ENCODE peak calls at places on chromosome 2, in ten cellular contexts. Q is transverse colon; R is neural progenitor cell; Z is A549; H is tibial artery; A is psoas muscle; O is spleen; C is tibial nerve; Y is fibroblast of lung; N is CD8-positive, alpha-beta T cell. D is an unnamed sample.

GRCh38 chr2:227267406-227268115 is 57.5 kb upstream of the MFF start:
- DNase-seq in Q (no peak), R (no peak), Z (peak; percentile 13), H (no peak), A (peak; percentile 19), O (no peak), C (no peak), Y (no peak), N (no peak), D (no peak)

GRCh38 chr2:200863655-200864205 is 728 bp downstream of the CLK1 start:
- DNase-seq in Q (peak; percentile 23), R (peak; percentile 25), Z (no peak), H (no peak), A (no peak), O (no peak), C (no peak), Y (peak; percentile 9), N (peak; percentile 30), D (no peak)

GRCh38 chr2:182915369-182916326 is 49.2 kb upstream of the FRZB start:
- DNase-seq in Q (no peak), R (no peak), Z (no peak), H (no peak), A (peak; percentile 31), O (no peak), C (no peak), Y (peak; percentile 94), N (no peak), D (peak; percentile 79)

GRCh38 chr2:38106420-38107182 is 30.6 kb upstream of the CYP1B1 start:
- DNase-seq in Q (no peak), R (no peak), Z (no peak), H (no peak), A (no peak), O (no peak), C (no peak), Y (peak; percentile 82), N (no peak), D (no peak)

GRCh38 chr2:188276255-188276654 is 15.4 kb upstream of the GULP1 start:
- DNase-seq in Q (no peak), R (peak; percentile 4), Z (no peak), H (no peak), A (no peak), O (no peak), C (no peak), Y (no peak), N (no peak), D (no peak)

GRCh38 chr2:200378652-200379290 is 72.3 kb downstream of the SPATS2L start:
- DNase-seq in Q (no peak), R (peak; percentile 33), Z (no peak), H (no peak), A (no peak), O (no peak), C (no peak), Y (peak; percentile 86), N (no peak), D (no peak)

GRCh38 chr2:177645241-177645640 is 252.7 kb downstream of the AGPS start:
- DNase-seq in Q (no peak), R (no peak), Z (no peak), H (no peak), A (no peak), O (no peak), C (no peak), Y (no peak), N (no peak), D (no peak)

GRCh38 chr2:25758348-25758747 is 85.0 kb upstream of the DTNB start:
- DNase-seq in Q (no peak), R (no peak), Z (no peak), H (no peak), A (no peak), O (no peak), C (no peak), Y (no peak), N (no peak), D (no peak)

GRCh38 chr2:3571284-3571683 is 3.8 kb upstream of the RPS7 start:
- DNase-seq in Q (no peak), R (no peak), Z (no peak), H (no peak), A (no peak), O (no peak), C (no peak), Y (peak; percentile 93), N (no peak), D (no peak)

GRCh38 chr2:107525420-107525819 is 301.3 kb upstream of the RGPD4 start:
- DNase-seq in Q (no peak), R (no peak), Z (no peak), H (no peak), A (no peak), O (no peak), C (no peak), Y (peak; percentile 52), N (no peak), D (peak; percentile 74)

GRCh38 chr2:120442923-120443571 is 97.1 kb downstream of the INHBB start:
- DNase-seq in Q (peak; percentile 81), R (peak; percentile 86), Z (no peak), H (no peak), A (no peak), O (peak; percentile 72), C (no peak), Y (no peak), N (no peak), D (no peak)

GRCh38 chr2:237541242-237541641 is 25.1 kb upstream of the PRLH start:
- DNase-seq in Q (no peak), R (peak; percentile 38), Z (no peak), H (no peak), A (no peak), O (peak; percentile 30), C (no peak), Y (no peak), N (no peak), D (no peak)

GRCh38 chr2:197599285-197599965 is 76.0 kb downstream of the RFTN2 start:
- DNase-seq in Q (no peak), R (peak; percentile 16), Z (peak; percentile 28), H (no peak), A (no peak), O (no peak), C (no peak), Y (peak; percentile 16), N (peak; percentile 51), D (peak; percentile 6)

GRCh38 chr2:186530314-186530713 is 44.3 kb downstream of the ZC3H15 start:
- DNase-seq in Q (no peak), R (no peak), Z (no peak), H (no peak), A (no peak), O (no peak), C (no peak), Y (no peak), N (no peak), D (no peak)

GRCh38 chr2:169933124-169933711 is 106.0 kb downstream of the UBR3 start:
- DNase-seq in Q (no peak), R (peak; percentile 32), Z (peak; percentile 22), H (no peak), A (no peak), O (no peak), C (no peak), Y (peak; percentile 22), N (no peak), D (peak; percentile 15)

GRCh38 chr2:150391779-150392178 is 95.7 kb downstream of the RND3 start:
- DNase-seq in Q (no peak), R (no peak), Z (no peak), H (no peak), A (no peak), O (no peak), C (no peak), Y (no peak), N (no peak), D (no peak)
- H3K27ac ChIP-seq in Q (no peak overlapping the region), R (no peak overlapping the region), Z (no peak overlapping the region), H (no peak overlapping the region), A (no peak overlapping the region), O (no peak overlapping the region), C (no peak overlapping the region), Y (no peak overlapping the region), N (no peak overlapping the region), D (no peak overlapping the region)

GRCh38 chr2:233075141-233075965 is 15.2 kb downstream of the INPP5D start:
- DNase-seq in Q (peak; percentile 42), R (no peak), Z (no peak), H (no peak), A (no peak), O (peak; percentile 83), C (no peak), Y (no peak), N (no peak), D (no peak)
- H3K4me3 ChIP-seq in Q (no peak overlapping the region), R (no peak overlapping the region), Z (no peak overlapping the region), H (no peak overlapping the region), A (no peak overlapping the region), O (no peak overlapping the region), C (no peak overlapping the region), Y (no peak overlapping the region), N (peak overlapping the region; percentile 22), D (no peak overlapping the region)

GRCh38 chr2:22992446-22992845 is 392.5 kb upstream of the KLHL29 start:
- DNase-seq in Q (no peak), R (no peak), Z (no peak), H (no peak), A (no peak), O (no peak), C (no peak), Y (no peak), N (no peak), D (no peak)

GRCh38 chr2:23002234-23002633 is 382.7 kb upstream of the KLHL29 start:
- DNase-seq in Q (no peak), R (no peak), Z (no peak), H (no peak), A (no peak), O (no peak), C (no peak), Y (no peak), N (no peak), D (no peak)

GRCh38 chr2:22999951-23000350 is 385.0 kb upstream of the KLHL29 start:
- DNase-seq in Q (no peak), R (no peak), Z (no peak), H (no peak), A (no peak), O (no peak), C (no peak), Y (no peak), N (no peak), D (peak; percentile 60)

GRCh38 chr2:22995576-22995975 is 389.4 kb upstream of the KLHL29 start:
- DNase-seq in Q (no peak), R (peak; percentile 26), Z (no peak), H (no peak), A (no peak), O (no peak), C (no peak), Y (no peak), N (no peak), D (no peak)

DNA sequence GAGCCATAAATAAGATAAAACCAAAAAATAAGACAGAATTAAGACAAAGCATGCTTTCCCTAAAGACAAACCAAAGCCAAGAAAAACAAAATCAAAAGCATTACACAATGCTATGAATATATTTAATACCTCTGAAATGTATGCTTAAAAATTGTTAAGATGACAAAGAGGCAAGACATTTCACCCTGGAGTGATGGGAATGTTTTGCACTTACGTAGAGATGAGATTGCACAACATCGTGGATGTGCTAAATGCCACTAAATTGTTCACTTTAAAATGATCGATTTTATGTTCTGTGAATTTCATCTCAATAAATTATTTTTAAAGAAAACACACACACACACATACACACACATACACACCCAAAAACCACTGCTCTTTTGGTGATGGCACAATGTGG is 386.6 kb upstream of the KLHL29 start:
- DNase-seq in Q (no peak), R (no peak), Z (no peak), H (no peak), A (no peak), O (no peak), C (no peak), Y (no peak), N (no peak), D (peak; percentile 3)
- H3K27ac ChIP-seq in Q (no peak overlapping the region), R (no peak overlapping the region), Z (no peak overlapping the region), H (no peak overlapping the region), A (no peak overlapping the region), O (no peak overlapping the region), C (no peak overlapping the region), Y (no peak overlapping the region), N (no peak overlapping the region), D (no peak overlapping the region)

GRCh38 chr2:19544020-19544383 is 185.6 kb upstream of the OSR1 start:
- DNase-seq in Q (no peak), R (no peak), Z (no peak), H (no peak), A (no peak), O (no peak), C (no peak), Y (no peak), N (no peak), D (no peak)
- H3K4me3 ChIP-seq in Q (no peak overlapping the region), R (no peak overlapping the region), Z (no peak overlapping the region), H (no peak overlapping the region), A (no peak overlapping the region), O (no peak overlapping the region), C (no peak overlapping the region), Y (no peak overlapping the region), N (no peak overlapping the region), D (no peak overlapping the region)